ENCODE peak calls at places on chromosomes 12 and 14, in nine cellular contexts. B, V, L, N, K, D, I, J and M are unnamed samples.

GRCh38 chr14:32478027-32478426 is 148.9 kb downstream of the AKAP6 start:
- DNase-seq in K (no peak), J (no peak), B (no peak), N (no peak), I (no peak), L (no peak), D (no peak), V (no peak), M (no peak)

GRCh38 chr12:67579662-67580003 is 68.9 kb upstream of the DYRK2 start:
- DNase-seq in I (no peak), V (no peak), D (no peak), K (no peak), N (no peak), B (no peak), J (no peak), L (no peak), M (no peak)

GRCh38 chr12:75923964-75924666 is 107.5 kb downstream of the PHLDA1 start:
- DNase-seq in V (no peak), I (no peak), L (no peak), D (no peak), K (no peak), N (no peak), J (no peak), B (no peak), M (no peak)

GRCh38 chr12:75603475-75603874 is 92.1 kb upstream of the KRR1 start:
- DNase-seq in J (no peak), B (no peak), K (no peak), I (no peak), V (no peak), D (no peak), N (no peak), L (no peak), M (no peak)

GRCh38 chr14:59632381-59632780 is 55.8 kb upstream of the CCDC175 start:
- DNase-seq in K (no peak), B (no peak), V (peak; percentile 61), L (no peak), I (peak; percentile 63), J (no peak), D (peak; percentile 60), N (no peak), M (no peak)

GRCh38 chr12:43969882-43970281 is 134.0 kb downstream of the TMEM117 start:
- DNase-seq in I (no peak), N (no peak), V (no peak), J (no peak), L (no peak), K (no peak), B (no peak), D (no peak), M (no peak)

GRCh38 chr14:104580961-104581360 is 1.4 kb downstream of the C14orf180 start:
- DNase-seq in K (no peak), L (no peak), B (no peak), I (peak; percentile 58), D (no peak), V (no peak), J (no peak), N (no peak), M (no peak)

GRCh38 chr12:26226629-26227375 is 31.4 kb downstream of the SSPN start:
- DNase-seq in V (peak; percentile 60), I (peak; percentile 68), D (peak; percentile 46), J (peak; percentile 76), K (no peak), B (no peak), L (peak; percentile 37), N (peak; percentile 61), M (peak; percentile 70)

GRCh38 chr14:101460521-101460920 is 100.8 kb upstream of the DIO3 start:
- DNase-seq in I (no peak), L (no peak), V (no peak), J (no peak), D (no peak), K (no peak), N (no peak), B (no peak), M (no peak)

GRCh38 chr14:89977668-89978067 is 21.9 kb downstream of the TDP1 start:
- DNase-seq in L (no peak), D (no peak), V (no peak), I (no peak), K (no peak), J (peak; percentile 78), N (peak; percentile 77), B (no peak), M (peak; percentile 80)

GRCh38 chr12:32586390-32586789 is 92.7 kb upstream of the DNM1L start:
- DNase-seq in B (peak; percentile 5), V (no peak), J (no peak), D (no peak), N (peak; percentile 35), K (no peak), L (no peak), I (peak; percentile 43), M (no peak)

GRCh38 chr14:50766338-50766886 is 64.5 kb downstream of the NIN start:
- DNase-seq in K (no peak), B (no peak), L (no peak), V (no peak), N (no peak), I (no peak), D (no peak), J (no peak), M (no peak)

GRCh38 chr12:45586486-45586885 is 143.0 kb upstream of the ARID2 start:
- DNase-seq in L (no peak), V (no peak), J (no peak), D (no peak), B (no peak), I (no peak), N (no peak), K (no peak), M (no peak)

GRCh38 chr14:96297000-96297399 is 41.0 kb downstream of the BDKRB1 start:
- DNase-seq in K (no peak), V (no peak), B (no peak), J (no peak), D (no peak), L (no peak), I (peak; percentile 57), N (no peak), M (no peak)

GRCh38 chr12:7021956-7022355 is 3.7 kb upstream of the LPCAT3 start:
- DNase-seq in L (no peak), I (no peak), J (no peak), D (no peak), N (no peak), B (no peak), V (no peak), K (no peak), M (no peak)

GRCh38 chr12:50224026-50224692 is 57.0 kb upstream of the CERS5 start:
- DNase-seq in K (no peak), D (no peak), B (no peak), N (no peak), I (peak; percentile 67), V (peak; percentile 77), L (no peak), J (no peak), M (no peak)

GRCh38 chr12:130714091-130714590 is 2.0 kb downstream of the RIMBP2 start:
- DNase-seq in V (no peak), I (peak; percentile 6), D (no peak), K (no peak), B (no peak), N (peak; percentile 65), J (no peak), L (no peak), M (no peak)

GRCh38 chr14:65297744-65298143 is 114.8 kb upstream of the FUT8 start:
- DNase-seq in N (no peak), V (no peak), D (no peak), I (peak; percentile 74), L (no peak), B (no peak), K (no peak), J (no peak), M (no peak)

GRCh38 chr12:47033081-47033480 is 46.3 kb upstream of the PCED1B start:
- DNase-seq in V (peak; percentile 14), N (peak; percentile 13), K (no peak), I (peak; percentile 23), D (no peak), L (no peak), J (no peak), B (no peak), M (no peak)

GRCh38 chr12:66035289-66035961 is 95.1 kb downstream of the LLPH start:
- DNase-seq in L (no peak), K (no peak), J (no peak), I (peak; percentile 3), V (peak; percentile 15), B (no peak), D (no peak), N (no peak), M (no peak)

GRCh38 chr12:124753230-124753595 is 110.5 kb downstream of the SCARB1 start:
- DNase-seq in V (no peak), B (no peak), D (no peak), L (no peak), I (peak; percentile 83), K (no peak), N (no peak), J (no peak), M (no peak)

GRCh38 chr14:63761356-63762117 is 33.7 kb upstream of the SGPP1 start:
- DNase-seq in D (no peak), I (no peak), K (no peak), L (no peak), V (no peak), B (no peak), N (no peak), J (no peak), M (no peak)

GRCh38 chr14:34713681-34714319 is 593 bp downstream of the CFL2 start:
- DNase-seq in B (no peak), I (peak; percentile 69), K (no peak), N (peak; percentile 54), J (peak; percentile 47), V (peak; percentile 11), D (no peak), L (no peak), M (no peak)

GRCh38 chr14:54828031-54828430 is 74.6 kb downstream of the GCH1 start:
- DNase-seq in D (no peak), K (no peak), N (no peak), V (no peak), J (no peak), B (no peak), L (no peak), I (no peak), M (no peak)

GRCh38 chr14:104393199-104393897 is 186.2 kb upstream of the C14orf180 start:
- DNase-seq in K (no peak), L (no peak), J (no peak), N (no peak), D (no peak), V (no peak), B (no peak), I (no peak), M (no peak)

GRCh38 chr12:39070775-39071174 is 165.4 kb upstream of the CPNE8 start:
- DNase-seq in I (no peak), J (no peak), L (no peak), N (no peak), D (no peak), K (no peak), B (no peak), V (no peak), M (no peak)

GRCh38 chr12:109949089-109949488 is 47.1 kb downstream of the GIT2 start:
- DNase-seq in L (no peak), B (no peak), N (no peak), V (no peak), D (no peak), K (no peak), J (no peak), I (no peak), M (no peak)

GRCh38 chr12:11673666-11674464 is 24.4 kb downstream of the ETV6 start:
- DNase-seq in K (no peak), V (no peak), J (no peak), D (peak; percentile 19), B (no peak), L (no peak), N (no peak), I (no peak), M (no peak)

GRCh38 chr12:120971299-120972180 is 6.8 kb upstream of the HNF1A start:
- DNase-seq in B (no peak), V (peak; percentile 76), J (peak; percentile 61), N (peak; percentile 76), I (peak; percentile 70), K (peak; percentile 25), D (no peak), L (no peak), M (peak; percentile 43)

GRCh38 chr12:93847517-93848452 is 170.6 kb downstream of the CRADD start:
- DNase-seq in K (no peak), J (no peak), L (no peak), N (no peak), B (no peak), V (no peak), D (no peak), I (no peak), M (no peak)

GRCh38 chr12:108618079-108618952 is 15.4 kb downstream of the SELPLG start:
- DNase-seq in N (peak; percentile 81), K (peak; percentile 73), J (peak; percentile 79), L (peak; percentile 74), I (peak; percentile 91), V (peak; percentile 91), D (peak; percentile 85), B (peak; percentile 63), M (peak; percentile 67)